ENCODE peak calls at places on chromosomes 16 and 17, in ten cellular contexts. C is H9; U is endothelial cell of umbilical vein; P is A549; K is DND-41; B is heart left ventricle; W is left ventricle myocardium inferior; T is mucosa of descending colon; O is CD8-positive, alpha-beta T cell; M is fibroblast of lung. S is an unnamed sample. For H3K4me1, the result is how much of the 10 kb centered on the place peaks cover.

GRCh38 chr17:19354123-19354522 is 8.4 kb downstream of the B9D1 start:
- DNase-seq in C (no peak), U (peak), P (peak), K (no peak), B (no peak), W (no peak), T (no peak), O (no peak), M (peak), S (no peak)

GRCh38 chr17:14792751-14793150 is 472.4 kb downstream of the PMP22 start:
- DNase-seq in C (no peak), U (no peak), P (no peak), K (no peak), B (no peak), W (no peak), T (no peak), O (no peak), M (peak), S (no peak)

GRCh38 chr17:27473748-27474609 is 17.7 kb downstream of the KSR1 start:
- DNase-seq in C (no peak), U (peak), P (no peak), K (peak), B (no peak), W (peak), T (peak), O (peak), M (no peak), S (peak)

GRCh38 chr17:66494023-66494803 is 191.8 kb downstream of the PRKCA start:
- DNase-seq in C (no peak), U (peak), P (peak), K (peak), B (no peak), W (no peak), T (no peak), O (no peak), M (peak), S (peak)

GRCh38 chr17:62653831-62654829 is 26.7 kb downstream of the MRC2 start:
- DNase-seq in C (no peak), U (no peak), P (no peak), K (no peak), B (peak), W (peak), T (peak), O (no peak), M (peak), S (peak)

GRCh38 chr17:82619211-82619610 is 29.0 kb downstream of the WDR45B start:
- DNase-seq in C (no peak), U (no peak), P (no peak), K (no peak), B (no peak), W (no peak), T (no peak), O (no peak), M (no peak), S (no peak)

GRCh38 chr17:14813649-14814048 is 451.5 kb downstream of the PMP22 start:
- DNase-seq in C (peak), U (no peak), P (peak), K (peak), B (peak), W (no peak), T (peak), O (no peak), M (no peak), S (peak)

GRCh38 chr17:48994548-48995331 is 2.4 kb upstream of the IGF2BP1 start:
- DNase-seq in C (no peak), U (peak), P (peak), K (no peak), B (no peak), W (no peak), T (no peak), O (no peak), M (no peak), S (no peak)

GRCh38 chr17:57255776-57256681 is at the start of gene MSI2:
- DNase-seq in C (peak), U (peak), P (peak), K (peak), B (peak), W (peak), T (peak), O (peak), M (peak), S (peak)

GRCh38 chr17:67364847-67365761 is 1.3 kb downstream of the PSMD12 start:
- DNase-seq in C (no peak), U (no peak), P (no peak), K (peak), B (no peak), W (no peak), T (no peak), O (no peak), M (no peak), S (no peak)

GRCh38 chr17:46979023-46979870 is at the start of gene RPRML:
- DNase-seq in C (peak), U (peak), P (peak), K (peak), B (peak), W (peak), T (no peak), O (no peak), M (peak), S (peak)

GRCh38 chr17:80946449-80946848 is 45.2 kb upstream of the CHMP6 start:
- DNase-seq in C (no peak), U (no peak), P (no peak), K (no peak), B (no peak), W (no peak), T (no peak), O (no peak), M (no peak), S (no peak)

GRCh38 chr17:55322451-55322985 is 57.8 kb downstream of the HLF start:
- DNase-seq in C (no peak), U (no peak), P (no peak), K (no peak), B (no peak), W (no peak), T (no peak), O (no peak), M (no peak), S (no peak)

GRCh38 chr17:82333279-82334171 is at the start of gene SECTM1:
- DNase-seq in C (peak), U (no peak), P (no peak), K (no peak), B (peak), W (peak), T (peak), O (no peak), M (peak), S (no peak)

GRCh38 chr17:48479014-48479402 is 49.0 kb upstream of the SKAP1 start:
- DNase-seq in C (no peak), U (no peak), P (no peak), K (no peak), B (no peak), W (no peak), T (no peak), O (no peak), M (no peak), S (no peak)

GRCh38 chr17:46958192-46958591 is 20.9 kb downstream of the RPRML start:
- DNase-seq in C (no peak), U (no peak), P (no peak), K (no peak), B (no peak), W (no peak), T (no peak), O (no peak), M (no peak), S (no peak)

GRCh38 chr16:70777973-70778406 is 23.0 kb downstream of the VAC14 start:
- DNase-seq in C (no peak), U (no peak), P (peak), K (no peak), B (no peak), W (no peak), T (no peak), O (no peak), M (no peak), S (no peak)

GRCh38 chr17:77474292-77474988 is 333.7 kb downstream of the SEC14L1 start:
- DNase-seq in C (no peak), U (no peak), P (no peak), K (no peak), B (peak), W (no peak), T (no peak), O (no peak), M (peak), S (peak)

GRCh38 chr17:42052478-42052877 is 2.1 kb upstream of the C17orf113 start:
- DNase-seq in C (no peak), U (no peak), P (no peak), K (no peak), B (no peak), W (no peak), T (no peak), O (no peak), M (no peak), S (no peak)

GRCh38 chr16:73771676-73772075 is 524.9 kb upstream of the PSMD7 start:
- DNase-seq in C (no peak), U (no peak), P (no peak), K (no peak), B (no peak), W (no peak), T (no peak), O (no peak), M (peak), S (no peak)

GRCh38 chr16:27365142-27366089 is 36.6 kb upstream of the IL21R start:
- DNase-seq in C (no peak), U (peak), P (peak), K (no peak), B (no peak), W (no peak), T (no peak), O (no peak), M (peak), S (peak)

GRCh38 chr17:75525806-75526554 is 483 bp downstream of the LLGL2 start:
- DNase-seq in C (peak), U (no peak), P (no peak), K (no peak), B (no peak), W (no peak), T (peak), O (no peak), M (no peak), S (peak)

GRCh38 chr17:82315703-82316358 is 1.6 kb downstream of the CD7 start:
- DNase-seq in C (no peak), U (no peak), P (no peak), K (peak), B (no peak), W (no peak), T (no peak), O (peak), M (no peak), S (peak)

GRCh38 chr17:81365148-81365600 is 30.1 kb upstream of the BAHCC1 start:
- DNase-seq in C (peak), U (peak), P (no peak), K (no peak), B (peak), W (no peak), T (peak), O (no peak), M (peak), S (peak)

GRCh38 chr17:58305626-58306025 is 23.0 kb downstream of the TSPOAP1 start:
- DNase-seq in C (peak), U (no peak), P (no peak), K (peak), B (no peak), W (no peak), T (no peak), O (no peak), M (no peak), S (no peak)

GRCh38 chr16:74691093-74691855 is 9.4 kb downstream of the MLKL start:
- DNase-seq in C (no peak), U (no peak), P (no peak), K (no peak), B (no peak), W (no peak), T (no peak), O (no peak), M (no peak), S (no peak)

GRCh38 chr17:62614142-62614541 is 13.3 kb upstream of the MRC2 start:
- DNase-seq in C (no peak), U (no peak), P (no peak), K (no peak), B (no peak), W (no peak), T (no peak), O (no peak), M (peak), S (peak)

GRCh38 chr16:6892961-6893360 is 439.7 kb upstream of the RBFOX1 start:
- DNase-seq in C (no peak), U (no peak), P (no peak), K (no peak), B (no peak), W (no peak), T (no peak), O (no peak), M (no peak), S (peak)

GRCh38 chr17:77428901-77429734 is 288.3 kb downstream of the SEC14L1 start:
- DNase-seq in C (no peak), U (no peak), P (no peak), K (no peak), B (peak), W (no peak), T (no peak), O (no peak), M (no peak), S (no peak)

GRCh38 chr16:11670171-11671131 is 2.2 kb downstream of the SNN start:
- DNase-seq in C (no peak), U (no peak), P (no peak), K (no peak), B (peak), W (no peak), T (no peak), O (no peak), M (no peak), S (peak)

GRCh38 chr17:49553676-49554335 is 21.9 kb upstream of the NXPH3 start:
- DNase-seq in C (no peak), U (no peak), P (no peak), K (no peak), B (no peak), W (no peak), T (no peak), O (no peak), M (no peak), S (no peak)

DNA sequence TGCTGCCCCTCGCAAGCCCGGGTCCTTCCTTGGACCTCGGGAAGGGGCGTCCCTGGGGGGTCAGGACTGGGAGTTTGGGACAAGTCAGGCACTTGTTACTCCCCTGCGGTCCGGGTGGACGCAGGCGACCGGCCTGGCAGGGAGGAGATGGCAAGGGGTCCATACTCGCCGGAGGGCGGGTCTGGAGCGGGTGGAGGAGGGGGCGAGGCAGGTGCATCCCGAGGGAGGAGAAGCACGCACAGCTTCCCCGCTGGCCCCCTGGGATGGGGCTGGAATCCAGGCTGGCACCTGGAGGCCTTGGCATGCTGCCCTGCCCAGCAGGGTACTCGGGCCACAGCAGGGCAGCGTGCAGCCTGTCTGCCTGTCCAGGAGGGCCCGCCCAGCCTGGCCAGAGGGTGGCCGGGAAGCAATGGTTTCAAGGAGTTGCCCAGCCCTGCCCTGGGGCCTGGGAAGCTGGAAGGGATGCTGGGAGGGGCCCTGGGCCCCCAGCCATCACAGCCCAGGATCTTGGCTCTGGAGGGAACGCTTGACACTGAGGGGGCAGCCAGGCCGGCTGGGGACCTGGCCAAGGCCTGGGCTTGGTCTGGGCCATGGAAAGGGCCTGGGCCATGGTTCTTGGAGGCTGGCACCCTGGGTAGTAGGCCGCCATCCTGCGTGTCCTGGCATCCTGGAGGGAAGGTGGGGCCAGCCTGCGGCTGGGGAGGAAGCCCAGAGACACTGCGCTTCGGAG is 1.0 kb downstream of the GLIS2 start:
- DNase-seq in C (no peak), U (peak), P (peak), K (no peak), B (peak), W (peak), T (no peak), O (no peak), M (no peak), S (no peak)
- H3K4me1 ChIP-seq in C (under half), U (under half), P (half or more), K (under half), B (half or more), W (half or more), T (under half), O (under half), M (under half), S (under half)

GRCh38 chr16:81523387-81524115 is 78.9 kb downstream of the CMIP start:
- DNase-seq in C (no peak), U (no peak), P (peak), K (no peak), B (no peak), W (no peak), T (no peak), O (no peak), M (peak), S (peak)
- H3K4me1 ChIP-seq in C (under half), U (under half), P (half or more), K (under half), B (under half), W (under half), T (under half), O (half or more), M (under half), S (under half)

GRCh38 chr17:2402517-2402916 is 1.7 kb upstream of the MNT start:
- DNase-seq in C (no peak), U (no peak), P (no peak), K (no peak), B (peak), W (no peak), T (no peak), O (no peak), M (no peak), S (no peak)

GRCh38 chr17:2400474-2400866 is 390 bp downstream of the MNT start:
- DNase-seq in C (peak), U (peak), P (peak), K (peak), B (peak), W (peak), T (peak), O (peak), M (peak), S (peak)

GRCh38 chr17:2401426-2402221 is 764 bp upstream of the MNT start:
- DNase-seq in C (peak), U (peak), P (peak), K (peak), B (peak), W (peak), T (peak), O (peak), M (peak), S (peak)

GRCh38 chr17:2399572-2400473 is 1.0 kb downstream of the MNT start:
- DNase-seq in C (peak), U (peak), P (peak), K (peak), B (peak), W (peak), T (peak), O (peak), M (peak), S (peak)

DNA sequence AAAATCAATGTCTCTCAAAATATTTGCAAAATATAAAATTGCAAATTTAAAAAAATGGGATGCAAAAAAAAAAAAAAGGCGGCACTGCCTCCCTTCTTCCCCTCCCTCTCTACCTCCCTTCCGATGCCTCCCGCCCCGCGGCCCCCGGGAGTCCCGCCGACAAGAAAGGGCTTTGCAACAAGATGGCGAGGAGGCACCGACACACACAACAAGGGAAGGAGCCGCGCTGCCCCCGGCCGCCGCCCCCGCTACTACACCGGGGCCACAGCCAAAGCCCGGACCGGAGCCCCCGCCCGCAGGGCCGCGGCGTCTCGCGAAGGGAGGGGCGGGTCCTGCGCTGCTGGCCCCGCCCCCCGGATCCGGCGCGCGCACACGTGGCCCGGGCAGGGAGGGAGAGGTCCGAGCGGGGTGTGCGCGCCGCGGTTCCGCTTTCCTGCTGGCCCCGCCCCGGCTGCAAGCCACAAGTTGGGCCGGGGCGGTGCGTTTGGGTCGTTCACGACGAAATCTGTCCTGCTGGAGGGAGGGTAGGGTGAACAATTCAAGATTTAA is at the start of gene MNT:
- DNase-seq in C (peak), U (peak), P (peak), K (peak), B (peak), W (peak), T (peak), O (peak), M (peak), S (peak)
- H3K4me1 ChIP-seq in C (under half), U (under half), P (half or more), K (under half), B (half or more), W (half or more), T (half or more), O (under half), M (under half), S (under half)

DNA sequence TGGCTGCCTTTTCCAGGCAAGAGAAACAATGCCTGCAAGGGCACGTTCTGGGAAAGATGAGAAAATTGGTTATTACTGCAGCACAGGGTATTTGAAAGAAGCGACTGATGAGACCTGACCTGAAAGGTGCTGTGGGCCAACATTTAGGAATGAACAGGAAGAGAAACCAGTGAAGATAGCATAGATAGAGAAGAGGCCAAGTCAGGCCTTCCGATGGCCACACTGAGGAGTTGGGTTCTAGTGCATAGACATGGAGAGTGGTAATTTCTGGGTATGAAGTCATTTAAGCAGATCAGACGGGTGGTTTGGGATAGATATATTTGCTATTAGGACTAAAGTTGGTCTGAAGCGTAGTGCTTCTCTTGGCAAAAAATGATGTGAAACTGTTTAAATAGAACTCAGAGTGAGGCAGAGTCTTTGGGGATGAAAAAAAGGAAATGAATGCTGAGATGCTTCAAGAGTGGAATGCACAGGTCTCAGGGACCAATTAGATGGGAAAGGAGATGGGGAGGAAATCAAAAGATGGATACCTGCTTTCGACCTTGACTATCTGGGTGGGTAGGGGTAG is 11.3 kb upstream of the CCL2 start:
- DNase-seq in C (no peak), U (no peak), P (no peak), K (no peak), B (no peak), W (no peak), T (no peak), O (no peak), M (no peak), S (no peak)
- H3K4me1 ChIP-seq in C (under half), U (half or more), P (under half), K (under half), B (half or more), W (half or more), T (under half), O (under half), M (under half), S (under half)

GRCh38 chr17:21285164-21286065 is 904 bp downstream of the MAP2K3 start:
- DNase-seq in C (no peak), U (peak), P (no peak), K (no peak), B (peak), W (no peak), T (peak), O (no peak), M (peak), S (no peak)
- H3K4me1 ChIP-seq in C (under half), U (under half), P (half or more), K (under half), B (half or more), W (half or more), T (under half), O (under half), M (under half), S (under half)

GRCh38 chr17:39624313-39624712 is 2.4 kb upstream of the PPP1R1B start:
- DNase-seq in C (no peak), U (no peak), P (no peak), K (no peak), B (no peak), W (no peak), T (no peak), O (no peak), M (no peak), S (no peak)

GRCh38 chr17:39623356-39623950 is 3.3 kb upstream of the PPP1R1B start:
- DNase-seq in C (peak), U (peak), P (peak), K (peak), B (peak), W (peak), T (peak), O (peak), M (peak), S (peak)

GRCh38 chr17:39626671-39627169 is at the start of gene PPP1R1B:
- DNase-seq in C (peak), U (no peak), P (no peak), K (no peak), B (no peak), W (no peak), T (peak), O (no peak), M (no peak), S (no peak)

GRCh38 chr17:39626171-39626670 is 531 bp upstream of the PPP1R1B start:
- DNase-seq in C (no peak), U (no peak), P (no peak), K (no peak), B (no peak), W (no peak), T (no peak), O (no peak), M (no peak), S (no peak)

GRCh38 chr17:39625198-39625769 is 1.5 kb upstream of the PPP1R1B start:
- DNase-seq in C (no peak), U (no peak), P (no peak), K (no peak), B (no peak), W (no peak), T (peak), O (no peak), M (no peak), S (no peak)
- H3K4me1 ChIP-seq in C (under half), U (under half), P (under half), K (under half), B (under half), W (under half), T (under half), O (under half), M (under half), S (under half)